ENCODE peak calls at places on chromosomes 7 and 10, in five cellular contexts. O, L, Y, Z and X are unnamed samples.

GRCh38 chr7:70415179-70415972 is 716.6 kb upstream of the GALNT17 start:
- DNase-seq in Y (no peak), O (no peak), L (no peak), Z (no peak), X (no peak)

GRCh38 chr10:117662126-117662525 is 119.6 kb downstream of the EMX2 start:
- DNase-seq in Y (no peak), O (no peak), L (no peak), Z (no peak), X (peak; percentile 26)

GRCh38 chr7:80924090-80924489 is 5.2 kb upstream of the SEMA3C start:
- DNase-seq in Z (no peak), O (no peak), Y (no peak), L (no peak), X (no peak)

GRCh38 chr7:101390901-101391301 is 28.2 kb downstream of the COL26A1 start:
- DNase-seq in Y (no peak), O (no peak), L (peak; percentile 76), Z (peak; percentile 69), X (peak; percentile 57)

GRCh38 chr10:43573250-43574034 is 974 bp downstream of the ZNF239 start:
- DNase-seq in O (peak; percentile 31), L (no peak), Y (no peak), Z (no peak), X (no peak)

GRCh38 chr10:13310518-13311176 is 10.8 kb upstream of the PHYH start:
- DNase-seq in Y (no peak), O (no peak), Z (no peak), L (no peak), X (no peak)

GRCh38 chr7:76507723-76508406 is 2.5 kb upstream of the UPK3B start:
- DNase-seq in Z (peak; percentile 11), L (no peak), Y (no peak), O (no peak), X (peak; percentile 59)

GRCh38 chr10:117980216-117980615 is 66.5 kb downstream of the RAB11FIP2 start:
- DNase-seq in Y (no peak), Z (no peak), L (no peak), O (peak; percentile 87), X (peak; percentile 15)

GRCh38 chr10:108749042-108749441 is 1174.3 kb downstream of the XPNPEP1 start:
- DNase-seq in O (no peak), L (no peak), Y (no peak), Z (no peak), X (no peak)

GRCh38 chr7:149422914-149423285 is 38.0 kb downstream of the ZNF777 start:
- DNase-seq in O (no peak), Y (no peak), Z (peak; percentile 56), L (no peak), X (no peak)

GRCh38 chr10:107141539-107142061 is 22.9 kb downstream of the SORCS1 start:
- DNase-seq in L (no peak), Y (no peak), Z (no peak), O (no peak), X (no peak)

GRCh38 chr7:4876586-4876985 is 6.9 kb downstream of the RADIL start:
- DNase-seq in Z (no peak), O (no peak), L (no peak), Y (no peak), X (no peak)

GRCh38 chr7:124338861-124339260 is 306.0 kb upstream of the TMEM229A start:
- DNase-seq in O (no peak), Y (no peak), L (no peak), Z (no peak), X (no peak)

GRCh38 chr7:149766215-149766614 is 7.2 kb downstream of the ZNF467 start:
- DNase-seq in Y (no peak), O (no peak), Z (no peak), L (no peak), X (no peak)

GRCh38 chr7:36309716-36310115 is 79.9 kb upstream of the ANLN start:
- DNase-seq in Z (no peak), O (no peak), L (no peak), Y (no peak), X (no peak)

GRCh38 chr10:26950934-26951333 is 90.2 kb upstream of the ABI1 start:
- DNase-seq in L (no peak), Y (no peak), O (no peak), Z (no peak), X (no peak)

GRCh38 chr7:42128703-42129102 is 108.3 kb downstream of the GLI3 start:
- DNase-seq in L (no peak), O (no peak), Z (no peak), Y (no peak), X (no peak)

DNA sequence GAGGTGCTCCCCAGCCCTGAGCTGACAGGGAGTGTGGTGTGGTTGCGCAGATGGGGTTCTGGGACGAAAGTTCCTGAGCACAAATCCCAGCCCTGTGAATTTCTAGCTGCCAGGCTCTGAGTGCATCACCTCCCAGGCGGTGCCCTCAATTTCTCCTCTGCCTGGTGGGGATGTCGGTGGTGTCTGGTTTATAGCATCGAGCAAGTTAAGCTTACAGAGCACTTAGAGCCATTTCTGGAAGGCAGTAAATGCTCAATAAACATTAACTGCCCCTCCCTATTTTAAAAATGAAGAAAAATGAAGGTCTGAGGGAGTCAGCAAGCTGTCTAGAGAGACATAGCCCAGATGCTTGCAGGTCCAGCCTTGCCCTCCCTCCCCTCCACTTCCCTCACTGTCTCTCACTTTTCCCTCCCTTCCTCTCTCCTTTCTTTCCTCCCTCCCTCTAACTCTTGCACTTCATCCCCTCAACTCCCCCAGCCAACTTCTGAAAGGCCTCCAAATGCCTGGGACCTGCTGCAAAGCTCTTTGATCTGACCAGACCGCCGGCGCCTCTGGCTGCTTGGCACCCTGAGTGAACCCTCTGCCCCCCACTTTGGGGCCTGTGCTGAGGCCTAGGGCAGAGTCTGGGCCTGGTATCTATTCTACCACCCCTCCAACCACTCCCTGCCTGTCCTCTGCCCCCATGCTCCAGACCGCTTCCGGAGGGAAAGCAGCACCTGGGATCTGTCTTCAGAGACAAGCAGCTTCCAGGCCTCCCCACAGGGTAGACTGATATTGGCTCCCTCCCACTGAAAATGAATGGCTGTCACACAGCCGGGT is 438.3 kb downstream of the RPS24 start:
- DNase-seq in Y (no peak), Z (peak; percentile 30), O (no peak), L (no peak), X (no peak)
- H3K4me1 ChIP-seq in Y (peaks cover 3% of the 10 kb centered on the region), Z (no peaks in the 10 kb centered on the region), O (peaks cover 4% of the 10 kb centered on the region), L (peaks cover 11% of the 10 kb centered on the region), X (peaks cover 4% of the 10 kb centered on the region)

GRCh38 chr10:71277914-71278665 is 41.0 kb upstream of the SLC29A3 start:
- DNase-seq in O (no peak), Z (no peak), L (no peak), Y (no peak), X (no peak)
- H3K18ac ChIP-seq in O (no peak overlapping the region), Z (no peak overlapping the region), L (peak overlapping the region; percentile 89), Y (peak overlapping the region; percentile 48), X (peak overlapping the region; percentile 29)

GRCh38 chr10:3802526-3803002 is 17.6 kb upstream of the KLF6 start:
- DNase-seq in L (no peak), Y (no peak), Z (no peak), O (no peak), X (no peak)
- H4K91ac ChIP-seq in L (no peak overlapping the region), Y (peak overlapping the region; percentile 48), Z (no peak overlapping the region), O (peak overlapping the region; percentile 63), X (peak overlapping the region; percentile 22)

GRCh38 chr7:12708314-12708713 is 20.9 kb downstream of the ARL4A start:
- DNase-seq in O (no peak), Z (no peak), L (no peak), Y (no peak), X (no peak)

GRCh38 chr7:12709731-12710502 is 22.5 kb downstream of the ARL4A start:
- DNase-seq in Y (no peak), Z (no peak), L (no peak), O (peak; percentile 47), X (peak; percentile 38)

GRCh38 chr7:12713625-12714435 is 26.4 kb downstream of the ARL4A start:
- DNase-seq in Z (no peak), Y (no peak), L (no peak), O (no peak), X (no peak)

GRCh38 chr7:12712236-12712635 is 24.8 kb downstream of the ARL4A start:
- DNase-seq in Z (no peak), O (no peak), L (no peak), Y (no peak), X (no peak)

GRCh38 chr7:12711124-12711523 is 23.7 kb downstream of the ARL4A start:
- DNase-seq in L (no peak), O (no peak), Z (no peak), Y (no peak), X (no peak)
- H3K4me1 ChIP-seq in L (peaks cover 7% of the 10 kb centered on the region), O (peaks cover 11% of the 10 kb centered on the region), Z (peaks cover 4% of the 10 kb centered on the region), Y (peaks cover 5% of the 10 kb centered on the region), X (peaks cover under 1% of the 10 kb centered on the region)

GRCh38 chr7:2540641-2541051 is 14.7 kb downstream of the BRAT1 start:
- DNase-seq in Y (no peak), O (no peak), L (no peak), Z (peak; percentile 26), X (no peak)
- H3K18ac ChIP-seq in Y (no peak overlapping the region), O (no peak overlapping the region), L (peak overlapping the region; percentile 67), Z (no peak overlapping the region), X (no peak overlapping the region)

DNA sequence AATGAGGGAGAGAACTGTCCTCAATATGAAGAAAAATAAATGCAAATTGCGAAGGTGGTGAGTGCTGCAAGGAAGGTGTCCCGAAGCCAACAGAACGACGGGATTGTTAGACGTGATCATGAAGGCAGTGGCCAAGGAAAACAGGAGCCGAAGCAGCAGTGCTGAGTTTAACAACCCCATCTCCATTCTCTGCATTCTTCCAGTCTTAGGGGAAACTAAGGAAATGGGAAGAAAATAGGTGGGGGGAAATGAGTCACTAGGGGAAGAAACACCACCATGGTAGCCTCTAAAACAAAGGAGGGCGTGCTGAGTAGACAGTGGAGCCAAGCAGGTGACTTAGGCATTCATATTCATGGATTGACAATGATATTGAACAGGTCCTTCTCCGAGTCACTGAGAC is 192.2 kb upstream of the AKR1E2 start:
- DNase-seq in L (no peak), Z (no peak), O (no peak), Y (no peak), X (no peak)
- H4K91ac ChIP-seq in L (no peak overlapping the region), Z (no peak overlapping the region), O (no peak overlapping the region), Y (no peak overlapping the region), X (no peak overlapping the region)

GRCh38 chr10:62021116-62021515 is 119.6 kb downstream of the ARID5B start:
- DNase-seq in L (no peak), O (no peak), Y (no peak), Z (no peak), X (no peak)

GRCh38 chr10:62021978-62022802 is 120.7 kb downstream of the ARID5B start:
- DNase-seq in O (no peak), Y (no peak), Z (no peak), L (no peak), X (no peak)

GRCh38 chr10:62019685-62020361 is 118.3 kb downstream of the ARID5B start:
- DNase-seq in O (no peak), Z (no peak), Y (no peak), L (no peak), X (no peak)

GRCh38 chr10:62019013-62019684 is 117.7 kb downstream of the ARID5B start:
- DNase-seq in Z (no peak), Y (no peak), O (no peak), L (no peak), X (peak; percentile 49)

DNA sequence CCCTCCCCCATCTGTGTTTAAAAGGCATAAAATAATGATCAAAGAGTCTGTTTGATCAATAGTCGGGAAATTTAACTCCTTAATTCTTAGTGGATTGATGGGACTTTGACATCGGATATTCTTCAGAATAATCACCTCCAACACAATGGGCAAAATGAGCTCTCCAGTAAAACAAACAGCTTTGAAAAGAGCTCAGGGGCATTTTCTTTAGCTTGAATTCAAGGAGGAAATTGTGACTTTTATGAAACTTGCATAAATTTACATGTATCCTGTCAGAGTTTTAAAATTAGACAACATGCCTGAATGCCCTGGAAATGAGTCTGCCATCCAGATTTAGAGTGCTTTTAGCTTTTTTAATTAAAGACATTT is 118.8 kb downstream of the ARID5B start:
- DNase-seq in Y (no peak), Z (no peak), L (no peak), O (no peak), X (no peak)
- H3K4me1 ChIP-seq in Y (peaks cover 5% of the 10 kb centered on the region), Z (peaks cover 12% of the 10 kb centered on the region), L (peaks cover 3% of the 10 kb centered on the region), O (peaks cover 31% of the 10 kb centered on the region), X (peaks cover 3% of the 10 kb centered on the region)

GRCh38 chr7:2814682-2815522 is 29.2 kb downstream of the GNA12 start:
- DNase-seq in Z (peak; percentile 86), Y (peak; percentile 65), L (no peak), O (no peak), X (peak; percentile 80)
- H3K18ac ChIP-seq in Z (peak overlapping the region; percentile 89), Y (peak overlapping the region; percentile 93), L (peak overlapping the region; percentile 87), O (no peak overlapping the region), X (peak overlapping the region; percentile 29)